ENCODE peak calls at places on chromosomes 3 and 15, in four cellular contexts. U is cardiac fibroblast, D is ACHN, F is amygdala. G is an unnamed sample.

GRCh38 chr3:125148836-125149235 is 63.7 kb downstream of the SLC12A8 start:
- DNase-seq in D (no peak), F (no peak), U (peak), G (no peak)

GRCh38 chr3:111616417-111617105 is 21.4 kb upstream of the ZBED2 start:
- DNase-seq in U (no peak), F (no peak), D (no peak), G (peak)

GRCh38 chr15:90287096-90287495 is 21.6 kb downstream of the NGRN start:
- DNase-seq in U (no peak), D (no peak), F (no peak), G (no peak)

GRCh38 chr15:41853191-41853590 is 14.5 kb downstream of the PLA2G4B start:
- DNase-seq in D (no peak), F (no peak), U (no peak), G (no peak)

GRCh38 chr3:124558898-124559649 is 171.2 kb upstream of the UMPS start:
- DNase-seq in D (peak), F (peak), U (peak), G (peak)

GRCh38 chr15:74896316-74896715 is 6.5 kb downstream of the MPI start:
- DNase-seq in U (no peak), D (no peak), F (no peak), G (no peak)

GRCh38 chr15:71182522-71182921 is 67.3 kb downstream of the THSD4 start:
- DNase-seq in U (peak), D (no peak), F (no peak), G (no peak)

GRCh38 chr15:84886211-84886983 is 1.9 kb downstream of the SLC28A1 start:
- DNase-seq in U (no peak), D (no peak), F (no peak), G (no peak)

GRCh38 chr15:67543348-67543718 is 830 bp downstream of the MAP2K5 start:
- DNase-seq in U (peak), F (no peak), D (no peak), G (peak)

GRCh38 chr15:89034305-89034704 is 54.0 kb upstream of the ABHD2 start:
- DNase-seq in U (peak), F (no peak), D (no peak), G (peak)